ENCODE peak calls at places on chromosomes 2 and 18, in five cellular contexts. B, S, E, W and L are unnamed samples.

GRCh38 chr2:196275646-196276352 is 104.4 kb upstream of the STK17B start:
- DNase-seq in B (no peak), S (no peak), E (no peak), W (no peak), L (no peak)

GRCh38 chr2:121171625-121172119 is 113.3 kb downstream of the TFCP2L1 start:
- DNase-seq in B (no peak), S (no peak), E (no peak), W (no peak), L (no peak)

GRCh38 chr2:9037176-9037575 is 33.7 kb upstream of the MBOAT2 start:
- DNase-seq in B (no peak), S (no peak), E (no peak), W (no peak), L (no peak)

GRCh38 chr18:5543854-5544389 is at the start of gene EPB41L3:
- DNase-seq in B (peak; percentile 26), S (no peak), E (no peak), W (no peak), L (peak; percentile 56)

GRCh38 chr2:62660087-62660486 is 45.4 kb upstream of the EHBP1 start:
- DNase-seq in B (no peak), S (no peak), E (no peak), W (no peak), L (no peak)

GRCh38 chr18:58180738-58181353 is 136.8 kb downstream of the NEDD4L start:
- DNase-seq in B (peak; percentile 59), S (no peak), E (peak; percentile 53), W (peak; percentile 69), L (peak; percentile 67)

GRCh38 chr2:233029321-233029720 is 3.2 kb upstream of the NEU2 start:
- DNase-seq in B (no peak), S (peak; percentile 21), E (peak; percentile 32), W (peak; percentile 32), L (no peak)

GRCh38 chr2:237150831-237151230 is 65.1 kb downstream of the COPS8 start:
- DNase-seq in B (no peak), S (no peak), E (no peak), W (no peak), L (no peak)

GRCh38 chr18:23627325-23627724 is 35.4 kb downstream of the ANKRD29 start:
- DNase-seq in B (peak; percentile 75), S (peak; percentile 75), E (peak; percentile 48), W (peak; percentile 86), L (peak; percentile 87)

GRCh38 chr2:33681333-33681732 is 82.2 kb upstream of the FAM98A start:
- DNase-seq in B (peak; percentile 6), S (no peak), E (no peak), W (no peak), L (no peak)

GRCh38 chr18:6752200-6752873 is 22.8 kb downstream of the ARHGAP28 start:
- DNase-seq in B (peak; percentile 17), S (peak; percentile 18), E (no peak), W (no peak), L (peak; percentile 41)

GRCh38 chr2:108786008-108786353 is 590 bp upstream of the CCDC138 start:
- DNase-seq in B (no peak), S (no peak), E (no peak), W (peak; percentile 0), L (no peak)

GRCh38 chr2:119482481-119483394 is 41.5 kb downstream of the SCTR start:
- DNase-seq in B (no peak), S (no peak), E (no peak), W (no peak), L (no peak)

GRCh38 chr2:101823347-101823791 is 125.9 kb downstream of the MAP4K4 start:
- DNase-seq in B (peak; percentile 72), S (no peak), E (peak; percentile 49), W (peak; percentile 89), L (peak; percentile 83)

GRCh38 chr2:15981646-15982045 is 41.3 kb downstream of the MYCN start:
- DNase-seq in B (no peak), S (no peak), E (no peak), W (no peak), L (no peak)

GRCh38 chr2:48600204-48600813 is 17.3 kb upstream of the GTF2A1L start:
- DNase-seq in B (peak; percentile 70), S (no peak), E (peak; percentile 21), W (peak; percentile 57), L (peak; percentile 69)

GRCh38 chr2:110818767-110819481 is 86.6 kb downstream of the ACOXL start:
- DNase-seq in B (no peak), S (no peak), E (no peak), W (no peak), L (no peak)

GRCh38 chr18:57768557-57769326 is 34.4 kb downstream of the ATP8B1 start:
- DNase-seq in B (peak; percentile 80), S (peak; percentile 72), E (no peak), W (peak; percentile 40), L (peak; percentile 71)

GRCh38 chr2:118747637-118748036 is 99.8 kb downstream of the EN1 start:
- DNase-seq in B (no peak), S (no peak), E (no peak), W (no peak), L (no peak)

GRCh38 chr2:71528749-71529148 is 75.4 kb downstream of the DYSF start:
- DNase-seq in B (no peak), S (no peak), E (no peak), W (no peak), L (no peak)

GRCh38 chr2:152046940-152047339 is 51.9 kb downstream of the CACNB4 start:
- DNase-seq in B (no peak), S (no peak), E (no peak), W (no peak), L (no peak)

GRCh38 chr2:120546865-120547390 is 188.7 kb upstream of the GLI2 start:
- DNase-seq in B (no peak), S (no peak), E (no peak), W (no peak), L (no peak)

GRCh38 chr18:596288-596881 is 403 bp upstream of the CLUL1 start:
- DNase-seq in B (no peak), S (no peak), E (peak; percentile 73), W (peak; percentile 52), L (no peak)

GRCh38 chr2:6826081-6826913 is 39.4 kb downstream of the CMPK2 start:
- DNase-seq in B (peak; percentile 81), S (no peak), E (peak; percentile 46), W (peak; percentile 79), L (peak; percentile 91)

GRCh38 chr18:60391571-60392226 is 19.1 kb upstream of the MC4R start:
- DNase-seq in B (no peak), S (peak; percentile 65), E (no peak), W (no peak), L (no peak)

GRCh38 chr2:173347305-173348168 is 7.1 kb upstream of the CDCA7 start:
- DNase-seq in B (no peak), S (no peak), E (no peak), W (no peak), L (no peak)

GRCh38 chr2:189037518-189037917 is 63.3 kb downstream of the COL3A1 start:
- DNase-seq in B (peak; percentile 59), S (no peak), E (peak; percentile 14), W (peak; percentile 41), L (peak; percentile 67)

DNA sequence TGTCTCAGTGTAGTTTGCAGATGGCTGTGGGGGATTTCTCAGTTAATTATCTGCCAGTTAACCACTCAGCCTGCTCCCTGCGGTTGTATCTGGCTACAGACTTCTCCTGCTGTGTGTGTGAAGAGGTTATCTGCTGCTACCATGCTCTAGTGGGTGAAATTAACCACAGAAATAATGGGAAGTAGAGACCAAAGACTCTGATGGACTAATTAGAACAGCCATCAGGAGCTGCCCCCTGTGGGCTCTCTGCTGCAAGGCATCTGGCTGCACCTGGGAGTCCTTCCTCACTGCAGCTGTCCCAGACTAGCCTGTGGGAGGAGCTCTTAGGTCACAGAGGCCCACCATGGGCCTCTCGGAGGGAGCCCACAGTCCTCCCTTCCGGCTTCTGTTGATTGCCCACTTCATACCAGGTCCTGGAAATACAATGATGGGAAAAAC is 66.6 kb downstream of the CTIF start:
- DNase-seq in B (peak; percentile 38), S (no peak), E (no peak), W (peak; percentile 43), L (peak; percentile 23)
- TF ChIP-seq CTCF in B (peak; percentile 34), S (no peak), E (no peak), W (no peak), L (peak; percentile 20)

DNA sequence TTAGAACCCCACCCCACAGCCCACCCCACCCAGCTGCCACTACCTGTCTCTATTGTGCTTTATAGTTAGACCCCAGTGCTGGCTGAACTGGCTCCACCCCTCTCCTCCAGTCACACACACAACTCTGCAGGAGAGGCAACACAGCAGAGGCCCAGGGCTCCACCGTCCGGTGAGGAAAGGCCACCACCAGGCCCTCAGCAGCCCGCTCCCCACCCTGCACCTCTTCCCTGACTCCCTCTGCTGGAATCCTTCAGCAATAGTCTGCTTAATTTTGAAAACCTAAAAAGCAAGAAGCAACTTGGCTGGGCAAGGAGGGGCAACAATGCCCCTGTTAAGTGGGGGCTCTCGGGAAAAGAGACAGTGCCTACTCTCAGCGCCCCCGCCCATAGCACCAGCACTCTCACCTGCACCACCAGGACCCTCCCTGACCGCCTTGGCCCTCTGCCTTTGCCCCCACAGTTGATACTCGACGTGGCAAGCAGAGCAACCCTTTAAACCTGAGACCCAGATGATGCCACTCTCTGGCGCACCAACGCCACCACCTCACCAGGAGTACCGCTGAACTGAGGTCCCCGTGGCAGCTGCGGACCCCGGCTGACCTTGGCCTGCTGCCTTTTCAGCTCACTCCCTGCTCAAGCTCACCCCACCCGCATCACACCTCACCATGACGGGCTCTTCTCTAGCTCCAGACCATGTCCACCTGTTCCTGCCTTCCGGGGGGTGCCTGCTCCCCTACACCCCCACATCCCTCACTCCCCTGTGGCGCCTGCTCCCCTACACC is 45.7 kb downstream of the NDUFA10 start:
- DNase-seq in B (peak; percentile 31), S (no peak), E (no peak), W (no peak), L (peak; percentile 56)
- TF ChIP-seq CTCF in B (peak; percentile 34), S (peak; percentile 48), E (no peak), W (no peak), L (no peak)

DNA sequence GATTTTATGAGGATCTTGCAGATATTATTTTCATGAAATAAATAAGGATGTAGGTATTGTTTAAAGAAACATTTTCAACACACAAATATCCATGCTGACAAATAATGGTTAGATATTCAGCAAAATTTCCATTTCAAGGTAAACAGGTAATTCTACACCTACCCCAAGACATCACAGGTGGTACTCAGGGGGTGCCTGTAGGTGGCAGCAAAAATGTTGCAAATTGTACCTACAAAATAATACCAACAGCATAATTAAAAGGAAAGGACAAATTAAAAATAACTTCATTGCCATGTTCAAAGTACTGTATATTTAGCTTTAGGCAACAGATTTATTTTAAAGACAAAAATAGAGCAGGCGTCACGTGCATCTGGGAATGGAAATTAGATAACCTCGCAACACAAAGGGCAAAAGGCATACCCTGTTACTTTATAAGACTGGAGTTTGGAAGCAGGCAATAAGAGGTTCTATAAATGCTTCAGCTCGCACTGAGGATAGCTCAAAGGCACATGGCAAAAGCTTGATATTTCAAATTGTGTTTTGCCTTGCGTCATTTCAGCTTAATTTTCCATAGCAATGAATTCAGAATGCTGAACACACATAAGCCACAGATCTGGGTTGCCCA is 630.5 kb downstream of the TDRD15 start:
- DNase-seq in B (no peak), S (no peak), E (no peak), W (no peak), L (peak; percentile 32)
- TF ChIP-seq CTCF in B (no peak), S (peak; percentile 33), E (peak; percentile 24), W (peak; percentile 34), L (peak; percentile 38)

DNA sequence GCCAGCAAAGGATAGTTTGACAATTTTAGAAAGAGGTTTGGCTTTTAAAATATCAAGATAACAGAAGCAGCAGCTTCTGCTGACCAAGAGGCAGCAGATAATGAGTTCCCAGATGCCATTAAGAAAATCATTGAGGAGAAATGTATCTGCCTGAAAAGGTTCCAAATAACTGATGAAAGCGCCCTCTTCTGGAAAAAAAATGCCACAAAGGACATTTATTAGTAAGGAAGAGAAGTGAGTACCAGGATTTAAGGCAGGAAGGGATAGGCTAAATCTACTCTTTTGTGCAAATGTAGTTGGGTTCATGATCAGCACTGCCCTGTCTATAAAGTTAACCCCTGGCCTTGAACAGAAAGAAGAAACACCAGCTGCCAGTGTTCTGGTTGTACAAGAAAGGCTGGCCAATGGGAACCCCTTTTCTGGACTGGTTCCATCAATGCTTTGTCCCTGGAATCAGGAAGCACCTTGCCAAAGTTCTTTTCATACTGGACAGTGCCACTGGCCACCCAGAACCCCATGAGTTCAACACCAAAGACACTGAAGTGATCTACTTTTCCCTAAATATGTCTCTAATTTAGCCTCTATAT is 40.6 kb downstream of the DHX57 start:
- DNase-seq in B (peak; percentile 31), S (no peak), E (no peak), W (peak; percentile 47), L (peak; percentile 45)
- TF ChIP-seq CTCF in B (peak; percentile 42), S (peak; percentile 36), E (peak; percentile 32), W (peak; percentile 44), L (peak; percentile 44)